ENCODE peak calls at places on chromosome 20, in ten cellular contexts. One of them, this sample, is unnamed.
A peak's percentile ranks its signal among the peaks of the same experiment; 100 is the strongest.

GRCh38 chr20:45445805-45446562 is 23.6 kb upstream of the WFDC2 start:
- DNase-seq in gastrocnemius medialis: no peak
- DNase-seq in adrenal gland: no peak
- DNase-seq in IMR-90: no peak
- DNase-seq in GM12892: no peak
- DNase-seq in ovary: no peak
- DNase-seq in A549: peak; percentile 82
- DNase-seq in heart left ventricle: no peak
- DNase-seq in HCT116: peak; percentile 45
- DNase-seq in Peyer's patch: no peak
- DNase-seq in this sample: peak; percentile 37

GRCh38 chr20:60115452-60115851 is 157.2 kb downstream of the CDH26 start:
- DNase-seq in HCT116: no peak
- DNase-seq in GM12892: no peak
- DNase-seq in adrenal gland: peak; percentile 57
- DNase-seq in A549: no peak
- DNase-seq in Peyer's patch: no peak
- DNase-seq in gastrocnemius medialis: peak; percentile 52
- DNase-seq in heart left ventricle: no peak
- DNase-seq in IMR-90: no peak
- DNase-seq in ovary: no peak
- DNase-seq in this sample: no peak

GRCh38 chr20:61589055-61589385 is 337.0 kb downstream of the CDH4 start:
- DNase-seq in heart left ventricle: no peak
- DNase-seq in Peyer's patch: no peak
- DNase-seq in HCT116: no peak
- DNase-seq in IMR-90: peak; percentile 90
- DNase-seq in A549: peak; percentile 12
- DNase-seq in ovary: no peak
- DNase-seq in adrenal gland: no peak
- DNase-seq in GM12892: no peak
- DNase-seq in gastrocnemius medialis: no peak
- DNase-seq in this sample: no peak

GRCh38 chr20:8940311-8940710 is 128.6 kb upstream of the PLCB4 start:
- DNase-seq in HCT116: no peak
- DNase-seq in adrenal gland: no peak
- DNase-seq in GM12892: no peak
- DNase-seq in IMR-90: no peak
- DNase-seq in ovary: no peak
- DNase-seq in gastrocnemius medialis: peak; percentile 13
- DNase-seq in Peyer's patch: no peak
- DNase-seq in heart left ventricle: no peak
- DNase-seq in A549: no peak
- DNase-seq in this sample: no peak

GRCh38 chr20:16469395-16469905 is 103.8 kb downstream of the KIF16B start:
- DNase-seq in gastrocnemius medialis: no peak
- DNase-seq in HCT116: no peak
- DNase-seq in adrenal gland: no peak
- DNase-seq in Peyer's patch: no peak
- DNase-seq in heart left ventricle: no peak
- DNase-seq in A549: no peak
- DNase-seq in GM12892: no peak
- DNase-seq in IMR-90: no peak
- DNase-seq in ovary: no peak
- DNase-seq in this sample: no peak

GRCh38 chr20:22814475-22815205 is 220.5 kb upstream of the SSTR4 start:
- DNase-seq in gastrocnemius medialis: no peak
- DNase-seq in A549: no peak
- DNase-seq in HCT116: no peak
- DNase-seq in IMR-90: peak; percentile 5
- DNase-seq in GM12892: no peak
- DNase-seq in adrenal gland: no peak
- DNase-seq in Peyer's patch: no peak
- DNase-seq in heart left ventricle: no peak
- DNase-seq in ovary: no peak
- DNase-seq in this sample: no peak

GRCh38 chr20:37007898-37008649 is 56.6 kb upstream of the SAMHD1 start:
- DNase-seq in gastrocnemius medialis: no peak
- DNase-seq in heart left ventricle: no peak
- DNase-seq in GM12892: no peak
- DNase-seq in adrenal gland: no peak
- DNase-seq in A549: no peak
- DNase-seq in Peyer's patch: no peak
- DNase-seq in IMR-90: peak; percentile 56
- DNase-seq in HCT116: no peak
- DNase-seq in ovary: no peak
- DNase-seq in this sample: no peak

GRCh38 chr20:23167436-23167835 is 81.3 kb upstream of the CD93 start:
- DNase-seq in gastrocnemius medialis: no peak
- DNase-seq in IMR-90: peak; percentile 34
- DNase-seq in adrenal gland: no peak
- DNase-seq in A549: no peak
- DNase-seq in GM12892: no peak
- DNase-seq in Peyer's patch: no peak
- DNase-seq in HCT116: no peak
- DNase-seq in ovary: no peak
- DNase-seq in heart left ventricle: no peak
- DNase-seq in this sample: no peak

GRCh38 chr20:17228624-17229061 is 1.8 kb downstream of the PCSK2 start:
- DNase-seq in Peyer's patch: no peak
- DNase-seq in HCT116: no peak
- DNase-seq in A549: no peak
- DNase-seq in GM12892: no peak
- DNase-seq in IMR-90: no peak
- DNase-seq in gastrocnemius medialis: no peak
- DNase-seq in heart left ventricle: no peak
- DNase-seq in adrenal gland: peak; percentile 56
- DNase-seq in ovary: peak; percentile 24
- DNase-seq in this sample: no peak

GRCh38 chr20:9609892-9610502 is 95.6 kb downstream of the LAMP5 start:
- DNase-seq in gastrocnemius medialis: no peak
- DNase-seq in Peyer's patch: no peak
- DNase-seq in A549: no peak
- DNase-seq in IMR-90: peak; percentile 71
- DNase-seq in HCT116: peak; percentile 59
- DNase-seq in GM12892: no peak
- DNase-seq in ovary: no peak
- DNase-seq in heart left ventricle: peak; percentile 28
- DNase-seq in adrenal gland: peak; percentile 88
- DNase-seq in this sample: peak; percentile 70

GRCh38 chr20:41029150-41029872 is 689 bp downstream of the TOP1 start:
- DNase-seq in adrenal gland: no peak
- DNase-seq in gastrocnemius medialis: no peak
- DNase-seq in ovary: peak; percentile 17
- DNase-seq in HCT116: no peak
- DNase-seq in A549: peak; percentile 47
- DNase-seq in IMR-90: no peak
- DNase-seq in heart left ventricle: peak; percentile 43
- DNase-seq in GM12892: peak; percentile 42
- DNase-seq in Peyer's patch: no peak
- DNase-seq in this sample: peak; percentile 71

GRCh38 chr20:41293269-41294037 is 24.1 kb downstream of the ZHX3 start:
- DNase-seq in ovary: peak; percentile 24
- DNase-seq in gastrocnemius medialis: no peak
- DNase-seq in adrenal gland: no peak
- DNase-seq in IMR-90: peak; percentile 78
- DNase-seq in heart left ventricle: peak; percentile 35
- DNase-seq in A549: no peak
- DNase-seq in HCT116: no peak
- DNase-seq in GM12892: no peak
- DNase-seq in Peyer's patch: no peak
- DNase-seq in this sample: no peak

GRCh38 chr20:42887281-42887680 is 302.4 kb downstream of the PTPRT start:
- DNase-seq in HCT116: no peak
- DNase-seq in heart left ventricle: no peak
- DNase-seq in gastrocnemius medialis: no peak
- DNase-seq in A549: no peak
- DNase-seq in IMR-90: no peak
- DNase-seq in GM12892: no peak
- DNase-seq in ovary: no peak
- DNase-seq in adrenal gland: no peak
- DNase-seq in Peyer's patch: no peak
- DNase-seq in this sample: no peak

GRCh38 chr20:4920131-4920530 is 81.2 kb downstream of the SLC23A2 start:
- DNase-seq in A549: no peak
- DNase-seq in Peyer's patch: no peak
- DNase-seq in gastrocnemius medialis: no peak
- DNase-seq in IMR-90: no peak
- DNase-seq in ovary: no peak
- DNase-seq in GM12892: no peak
- DNase-seq in adrenal gland: no peak
- DNase-seq in heart left ventricle: no peak
- DNase-seq in HCT116: no peak
- DNase-seq in this sample: no peak

GRCh38 chr20:57596998-57597939 is 23.0 kb downstream of the ZBP1 start:
- DNase-seq in gastrocnemius medialis: peak; percentile 35
- DNase-seq in heart left ventricle: peak; percentile 74
- DNase-seq in GM12892: peak; percentile 92
- DNase-seq in Peyer's patch: peak; percentile 75
- DNase-seq in ovary: peak; percentile 56
- DNase-seq in IMR-90: peak; percentile 17
- DNase-seq in adrenal gland: peak; percentile 72
- DNase-seq in HCT116: peak; percentile 8
- DNase-seq in A549: peak; percentile 75
- DNase-seq in this sample: peak; percentile 81

GRCh38 chr20:59749293-59749680 is 144.9 kb downstream of the PHACTR3 start:
- DNase-seq in A549: no peak
- DNase-seq in GM12892: no peak
- DNase-seq in adrenal gland: no peak
- DNase-seq in IMR-90: peak; percentile 53
- DNase-seq in ovary: no peak
- DNase-seq in gastrocnemius medialis: no peak
- DNase-seq in Peyer's patch: no peak
- DNase-seq in heart left ventricle: peak; percentile 46
- DNase-seq in HCT116: no peak
- DNase-seq in this sample: no peak

GRCh38 chr20:41649489-41649888 is 31.3 kb upstream of the CHD6 start:
- DNase-seq in heart left ventricle: no peak
- DNase-seq in IMR-90: no peak
- DNase-seq in Peyer's patch: no peak
- DNase-seq in ovary: peak; percentile 13
- DNase-seq in gastrocnemius medialis: no peak
- DNase-seq in adrenal gland: no peak
- DNase-seq in HCT116: no peak
- DNase-seq in A549: no peak
- DNase-seq in GM12892: no peak
- DNase-seq in this sample: no peak

DNA sequence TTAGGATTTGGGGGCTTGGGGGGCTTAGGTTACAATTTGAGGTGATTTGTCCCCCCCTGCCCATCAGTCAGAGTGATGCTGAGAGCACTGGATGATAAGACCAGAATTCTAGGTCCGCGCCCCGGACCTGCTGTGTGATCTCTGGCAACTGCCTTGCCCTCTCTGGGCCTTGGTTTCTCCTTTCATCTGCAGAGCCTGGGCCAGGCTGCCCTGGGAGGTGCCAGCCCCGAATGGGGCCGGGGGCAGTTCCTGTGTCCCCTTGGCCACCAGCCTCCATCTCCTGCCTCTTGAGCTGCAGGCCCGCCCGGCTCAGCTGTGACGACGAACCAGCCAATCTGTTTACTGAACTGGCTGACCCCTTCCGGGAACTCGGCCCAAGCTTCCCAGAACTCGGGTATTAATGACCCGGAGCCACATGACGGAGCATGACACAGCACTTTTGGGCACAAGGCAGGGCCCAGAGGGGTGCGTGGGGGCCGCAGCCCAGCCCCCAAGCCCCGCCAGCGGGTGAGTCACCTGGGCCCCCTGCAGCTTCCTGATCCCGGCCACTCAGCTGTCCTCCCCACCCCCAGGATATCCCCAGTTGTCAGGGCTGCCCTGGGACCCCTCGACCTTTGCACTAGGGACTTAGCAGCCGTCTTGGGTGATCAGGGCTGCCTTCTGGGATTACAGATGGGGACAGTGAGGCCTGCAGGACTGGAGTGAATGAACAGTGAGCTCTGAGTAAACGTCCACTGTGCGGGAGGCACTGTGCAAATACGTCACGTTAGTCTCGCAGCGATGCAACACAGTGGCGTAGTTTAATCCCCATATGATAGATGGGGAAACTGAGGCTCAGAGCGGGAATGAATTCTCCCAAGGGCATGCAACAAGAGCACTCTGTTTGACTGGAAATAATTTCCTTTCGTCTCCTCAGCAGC is 102.0 kb downstream of the CEBPB start:
- DNase-seq in adrenal gland: peak; percentile 98
- DNase-seq in Peyer's patch: peak; percentile 47
- DNase-seq in HCT116: no peak
- DNase-seq in heart left ventricle: peak; percentile 95
- DNase-seq in A549: peak; percentile 88
- DNase-seq in gastrocnemius medialis: peak; percentile 92
- DNase-seq in GM12892: no peak
- DNase-seq in ovary: peak; percentile 99
- DNase-seq in IMR-90: peak; percentile 99
- DNase-seq in this sample: peak; percentile 98
- TF ChIP-seq POLR2A in adrenal gland: no peak
- TF ChIP-seq POLR2A in Peyer's patch: no peak
- TF ChIP-seq POLR2A in HCT116: no peak
- TF ChIP-seq POLR2A in heart left ventricle: no peak
- TF ChIP-seq POLR2A in A549: no peak
- TF ChIP-seq POLR2A in gastrocnemius medialis: peak; percentile 32
- TF ChIP-seq POLR2A in GM12892: no peak
- TF ChIP-seq POLR2A in ovary: peak; percentile 42
- TF ChIP-seq POLR2A in IMR-90: peak; percentile 43
- TF ChIP-seq POLR2A in this sample: no peak

GRCh38 chr20:50313827-50314226 is 123.2 kb downstream of the CEBPB start:
- DNase-seq in ovary: no peak
- DNase-seq in gastrocnemius medialis: no peak
- DNase-seq in adrenal gland: no peak
- DNase-seq in Peyer's patch: no peak
- DNase-seq in GM12892: no peak
- DNase-seq in IMR-90: no peak
- DNase-seq in heart left ventricle: no peak
- DNase-seq in A549: no peak
- DNase-seq in HCT116: no peak
- DNase-seq in this sample: no peak
- TF ChIP-seq POLR2A in ovary: no peak
- TF ChIP-seq POLR2A in gastrocnemius medialis: no peak
- TF ChIP-seq POLR2A in adrenal gland: no peak
- TF ChIP-seq POLR2A in Peyer's patch: no peak
- TF ChIP-seq POLR2A in GM12892: no peak
- TF ChIP-seq POLR2A in IMR-90: no peak
- TF ChIP-seq POLR2A in heart left ventricle: no peak
- TF ChIP-seq POLR2A in A549: no peak
- TF ChIP-seq POLR2A in HCT116: no peak
- TF ChIP-seq POLR2A in this sample: no peak

GRCh38 chr20:35735828-35736470 is 6.1 kb downstream of the RBM39 start:
- DNase-seq in HCT116: no peak
- DNase-seq in heart left ventricle: no peak
- DNase-seq in GM12892: no peak
- DNase-seq in IMR-90: no peak
- DNase-seq in ovary: no peak
- DNase-seq in adrenal gland: no peak
- DNase-seq in Peyer's patch: no peak
- DNase-seq in gastrocnemius medialis: no peak
- DNase-seq in A549: no peak
- DNase-seq in this sample: no peak
- TF ChIP-seq POLR2A in HCT116: no peak
- TF ChIP-seq POLR2A in heart left ventricle: no peak
- TF ChIP-seq POLR2A in GM12892: no peak
- TF ChIP-seq POLR2A in IMR-90: no peak
- TF ChIP-seq POLR2A in ovary: no peak
- TF ChIP-seq POLR2A in adrenal gland: no peak
- TF ChIP-seq POLR2A in Peyer's patch: no peak
- TF ChIP-seq POLR2A in gastrocnemius medialis: no peak
- TF ChIP-seq POLR2A in A549: no peak
- TF ChIP-seq POLR2A in this sample: no peak

GRCh38 chr20:63657937-63658748 is at the start of gene RTEL1:
- DNase-seq in GM12892: peak; percentile 100
- DNase-seq in HCT116: peak; percentile 80
- DNase-seq in IMR-90: peak; percentile 91
- DNase-seq in adrenal gland: peak; percentile 96
- DNase-seq in heart left ventricle: peak; percentile 95
- DNase-seq in ovary: peak; percentile 90
- DNase-seq in Peyer's patch: peak; percentile 85
- DNase-seq in A549: peak; percentile 97
- DNase-seq in gastrocnemius medialis: peak; percentile 88
- DNase-seq in this sample: peak; percentile 95
- TF ChIP-seq POLR2A in GM12892: no peak
- TF ChIP-seq POLR2A in HCT116: no peak
- TF ChIP-seq POLR2A in IMR-90: no peak
- TF ChIP-seq POLR2A in adrenal gland: peak; percentile 51
- TF ChIP-seq POLR2A in heart left ventricle: no peak
- TF ChIP-seq POLR2A in ovary: peak; percentile 60
- TF ChIP-seq POLR2A in Peyer's patch: no peak
- TF ChIP-seq POLR2A in A549: no peak
- TF ChIP-seq POLR2A in gastrocnemius medialis: peak; percentile 18
- TF ChIP-seq POLR2A in this sample: peak; percentile 81

This sample was measured in erythroblast.